ENCODE peak calls at places on chromosomes 11 and 22, in nine cellular contexts. L, T, I, H, K, M, J, B and E are unnamed samples.

GRCh38 chr11:66178183-66178582 is 90.3 kb upstream of the RAB1B start:
- DNase-seq in L (no peak), T (no peak), I (no peak), H (no peak), K (no peak), M (no peak), J (no peak), B (no peak), E (no peak)

GRCh38 chr22:37077802-37078448 is 26.4 kb downstream of the KCTD17 start:
- DNase-seq in L (peak; percentile 76), T (peak; percentile 76), I (peak; percentile 58), H (peak; percentile 47), K (peak; percentile 89), M (peak; percentile 94), J (peak; percentile 93), B (peak; percentile 37), E (no peak)

GRCh38 chr11:117071344-117071787 is 26.9 kb downstream of the SIK3 start:
- DNase-seq in L (no peak), T (no peak), I (peak; percentile 90), H (peak; percentile 71), K (no peak), M (no peak), J (no peak), B (no peak), E (peak; percentile 65)

GRCh38 chr22:21634844-21635243 is 2.3 kb downstream of the CCDC116 start:
- DNase-seq in L (no peak), T (no peak), I (no peak), H (no peak), K (no peak), M (no peak), J (no peak), B (no peak), E (no peak)

GRCh38 chr11:27621440-27622161 is 78.7 kb downstream of the BDNF start:
- DNase-seq in L (no peak), T (no peak), I (peak; percentile 19), H (no peak), K (no peak), M (no peak), J (no peak), B (peak; percentile 42), E (no peak)

GRCh38 chr11:108498046-108498815 is at the start of gene POGLUT3:
- DNase-seq in L (peak; percentile 74), T (peak; percentile 35), I (peak; percentile 67), H (peak; percentile 29), K (peak; percentile 84), M (peak; percentile 93), J (peak; percentile 89), B (peak; percentile 49), E (peak; percentile 4)

GRCh38 chr11:15805726-15806125 is 550.6 kb downstream of the SOX6 start:
- DNase-seq in L (no peak), T (no peak), I (peak; percentile 7), H (no peak), K (no peak), M (no peak), J (no peak), B (no peak), E (no peak)

GRCh38 chr11:8604078-8604723 is 10.2 kb upstream of the STK33 start:
- DNase-seq in L (peak; percentile 74), T (peak; percentile 64), I (peak; percentile 96), H (peak; percentile 51), K (peak; percentile 69), M (peak; percentile 37), J (no peak), B (peak; percentile 100), E (peak; percentile 18)

GRCh38 chr22:46984751-46985506 is 222.5 kb downstream of the TBC1D22A start:
- DNase-seq in L (no peak), T (no peak), I (peak; percentile 76), H (no peak), K (peak; percentile 59), M (no peak), J (no peak), B (peak; percentile 69), E (no peak)

GRCh38 chr11:104650234-104650633 is 248.0 kb downstream of the CASP12 start:
- DNase-seq in L (no peak), T (no peak), I (no peak), H (no peak), K (no peak), M (no peak), J (no peak), B (no peak), E (no peak)

GRCh38 chr11:62664405-62665074 is 470 bp downstream of the C11orf98 start:
- DNase-seq in L (no peak), T (no peak), I (peak; percentile 78), H (no peak), K (no peak), M (peak; percentile 73), J (no peak), B (peak; percentile 50), E (peak; percentile 60)

GRCh38 chr11:14073821-14074529 is 111.5 kb downstream of the SPON1 start:
- DNase-seq in L (no peak), T (no peak), I (no peak), H (peak; percentile 24), K (no peak), M (no peak), J (no peak), B (no peak), E (peak; percentile 35)

GRCh38 chr11:14078941-14079522 is 116.5 kb downstream of the SPON1 start:
- DNase-seq in L (no peak), T (no peak), I (no peak), H (no peak), K (no peak), M (no peak), J (no peak), B (no peak), E (no peak)

GRCh38 chr11:14070866-14071265 is 108.3 kb downstream of the SPON1 start:
- DNase-seq in L (no peak), T (no peak), I (no peak), H (no peak), K (no peak), M (no peak), J (no peak), B (no peak), E (no peak)

GRCh38 chr11:14075679-14076078 is 113.2 kb downstream of the SPON1 start:
- DNase-seq in L (no peak), T (no peak), I (no peak), H (no peak), K (no peak), M (no peak), J (no peak), B (no peak), E (no peak)

GRCh38 chr11:14075118-14075601 is 112.6 kb downstream of the SPON1 start:
- DNase-seq in L (no peak), T (no peak), I (peak; percentile 24), H (no peak), K (no peak), M (no peak), J (no peak), B (no peak), E (no peak)
- H3K27ac ChIP-seq in L (no peak overlapping the region), T (no peak overlapping the region), I (no peak overlapping the region), H (no peak overlapping the region), K (no peak overlapping the region), M (no peak overlapping the region), J (no peak overlapping the region), B (no peak overlapping the region), E (no peak overlapping the region)

GRCh38 chr11:129737535-129738230 is 78.0 kb upstream of the TMEM45B start:
- DNase-seq in L (no peak), T (no peak), I (no peak), H (no peak), K (no peak), M (no peak), J (no peak), B (no peak), E (no peak)
- TF ChIP-seq CTCF in L (no peak), T (no peak), I (no peak), H (no peak), K (no peak), M (no peak), J (no peak), B (no peak), E (no peak)

DNA sequence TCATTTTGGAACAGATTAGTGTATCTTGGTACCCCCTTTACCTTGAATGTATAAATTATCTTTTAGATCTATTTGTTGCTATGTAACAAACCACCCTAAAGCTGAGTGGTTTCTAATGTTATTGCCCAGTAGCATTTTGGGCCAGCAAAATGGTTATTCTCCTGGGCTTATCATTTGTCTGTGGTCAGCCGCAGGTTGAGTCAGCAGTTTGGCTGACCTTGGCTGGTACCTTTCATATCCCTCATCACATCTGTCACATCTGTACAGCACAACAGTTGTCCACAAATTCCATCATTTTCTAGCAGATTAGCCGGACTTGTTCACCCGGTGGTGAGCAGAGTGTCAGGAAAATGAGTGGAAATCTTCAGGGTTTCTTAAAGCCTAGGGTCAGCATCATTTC is 588.5 kb upstream of the ARHGAP42 start:
- DNase-seq in L (no peak), T (no peak), I (no peak), H (no peak), K (no peak), M (no peak), J (no peak), B (no peak), E (no peak)
- H3K27ac ChIP-seq in L (no peak overlapping the region), T (no peak overlapping the region), I (no peak overlapping the region), H (no peak overlapping the region), K (no peak overlapping the region), M (no peak overlapping the region), J (no peak overlapping the region), B (no peak overlapping the region), E (no peak overlapping the region)

GRCh38 chr11:70720291-70720690 is 322.0 kb downstream of the CTTN start:
- DNase-seq in L (no peak), T (no peak), I (no peak), H (no peak), K (no peak), M (no peak), J (no peak), B (no peak), E (no peak)

GRCh38 chr11:70719516-70719915 is 321.2 kb downstream of the CTTN start:
- DNase-seq in L (no peak), T (no peak), I (no peak), H (no peak), K (no peak), M (no peak), J (no peak), B (no peak), E (no peak)

GRCh38 chr11:70715636-70716035 is 317.3 kb downstream of the CTTN start:
- DNase-seq in L (no peak), T (no peak), I (no peak), H (no peak), K (peak; percentile 31), M (peak; percentile 48), J (no peak), B (no peak), E (no peak)

GRCh38 chr11:70716986-70717775 is 318.9 kb downstream of the CTTN start:
- DNase-seq in L (no peak), T (no peak), I (no peak), H (no peak), K (no peak), M (no peak), J (no peak), B (no peak), E (no peak)

DNA sequence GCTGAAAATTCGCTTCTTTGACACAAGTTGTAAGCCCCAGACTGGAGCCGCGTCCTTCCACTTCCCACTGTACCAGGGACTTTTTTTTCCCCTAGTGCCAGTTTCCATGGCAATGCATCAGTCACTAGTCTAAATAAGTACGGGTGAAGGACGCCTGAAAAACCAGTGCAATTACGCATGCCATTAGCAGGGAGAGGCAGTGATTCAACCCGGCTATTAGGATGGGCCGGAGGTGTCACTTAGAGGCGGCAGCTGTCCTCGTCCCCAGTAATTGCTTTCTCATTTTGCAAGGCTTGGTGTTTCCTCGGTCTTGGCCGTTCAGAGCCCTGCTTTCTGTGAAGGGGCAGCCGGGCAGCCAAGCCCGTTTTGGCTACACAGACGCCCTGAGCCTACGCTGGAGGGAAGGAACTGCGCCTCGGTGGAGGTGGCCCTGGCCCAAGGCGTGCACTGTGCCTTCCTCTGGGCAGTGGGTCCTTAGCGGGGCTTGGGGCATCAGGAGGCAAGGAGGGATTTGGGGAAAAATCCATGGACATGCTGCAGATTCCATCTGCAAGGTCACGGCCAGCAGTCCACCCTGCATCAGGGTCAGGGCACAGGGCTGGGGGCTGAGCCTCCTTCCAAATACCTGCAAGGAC is 319.7 kb downstream of the CTTN start:
- DNase-seq in L (no peak), T (no peak), I (no peak), H (no peak), K (no peak), M (no peak), J (no peak), B (no peak), E (no peak)
- TF ChIP-seq CTCF in L (no peak), T (no peak), I (no peak), H (no peak), K (no peak), M (no peak), J (no peak), B (no peak), E (no peak)